ENCODE peak calls at places on chromosomes 4 and X, in eight cellular contexts. N is transverse colon; K is choroid plexus epithelial cell; U is hepatocyte; B is fibroblast of mammary gland; Y is fibroblast of the aortic adventitia; M is CD4-positive, alpha-beta memory T cell; Z is uterus. P is an unnamed sample.

GRCh38 chr4:46390353-46391058 is 578 bp upstream of the GABRA2 start:
- DNase-seq in B (no peak), M (no peak), N (no peak), Z (no peak), Y (no peak), K (peak), U (peak), P (no peak)

GRCh38 chr4:107863416-107863815 is 38.7 kb downstream of the SGMS2 start:
- DNase-seq in U (no peak), K (peak), Z (no peak), M (no peak), B (no peak), Y (no peak), N (no peak), P (peak)

GRCh38 chrX:84248226-84248625 is 60.2 kb upstream of the RPS6KA6 start:
- DNase-seq in U (no peak), M (no peak), Y (peak), Z (no peak), B (peak), N (no peak), K (peak), P (peak)

GRCh38 chr4:141119071-141119470 is 14.2 kb downstream of the RNF150 start:
- DNase-seq in N (no peak), M (no peak), U (no peak), Z (no peak), K (no peak), B (no peak), Y (no peak), P (no peak)

GRCh38 chr4:105060628-105061027 is 86.0 kb upstream of the TET2 start:
- DNase-seq in Z (no peak), M (no peak), Y (peak), N (no peak), B (peak), K (peak), U (no peak), P (no peak)

GRCh38 chr4:151475338-151475737 is 66.4 kb downstream of the FHIP1A start:
- DNase-seq in K (no peak), B (no peak), M (no peak), U (no peak), Z (no peak), Y (no peak), N (no peak), P (no peak)

GRCh38 chrX:136863826-136864225 is 16.7 kb downstream of the RBMX start:
- DNase-seq in U (no peak), N (no peak), Y (no peak), K (no peak), Z (no peak), M (no peak), B (no peak), P (no peak)

GRCh38 chr4:48388504-48389154 is 47.3 kb downstream of the SLAIN2 start:
- DNase-seq in M (no peak), K (peak), U (no peak), N (no peak), B (peak), Y (peak), Z (no peak), P (peak)

GRCh38 chr4:174714393-174715211 is 114.4 kb downstream of the GLRA3 start:
- DNase-seq in M (no peak), Y (peak), N (peak), Z (no peak), B (peak), U (peak), K (peak), P (peak)

GRCh38 chr4:164731827-164732474 is 22.0 kb upstream of the SMIM31 start:
- DNase-seq in Z (no peak), N (peak), U (peak), B (peak), Y (peak), K (peak), M (peak), P (peak)

GRCh38 chr4:42865572-42866189 is 26.8 kb upstream of the GRXCR1 start:
- DNase-seq in Y (peak), B (peak), K (peak), Z (peak), N (peak), U (peak), M (peak), P (peak)

GRCh38 chr4:8818063-8818881 is 53.4 kb downstream of the HMX1 start:
- DNase-seq in N (peak), U (no peak), Y (no peak), Z (no peak), K (no peak), M (no peak), B (no peak), P (no peak)

GRCh38 chrX:38941675-38942074 is 140.4 kb downstream of the MID1IP1 start:
- DNase-seq in N (no peak), Z (no peak), U (no peak), M (no peak), K (no peak), B (peak), Y (peak), P (peak)

GRCh38 chr4:48275247-48275646 is 5.6 kb upstream of the TEC start:
- DNase-seq in Y (peak), B (peak), M (no peak), K (peak), U (no peak), Z (no peak), N (no peak), P (peak)

GRCh38 chr4:22338806-22339205 is 177.1 kb downstream of the ADGRA3 start:
- DNase-seq in Y (no peak), B (no peak), M (no peak), U (no peak), K (no peak), N (no peak), Z (no peak), P (no peak)

DNA sequence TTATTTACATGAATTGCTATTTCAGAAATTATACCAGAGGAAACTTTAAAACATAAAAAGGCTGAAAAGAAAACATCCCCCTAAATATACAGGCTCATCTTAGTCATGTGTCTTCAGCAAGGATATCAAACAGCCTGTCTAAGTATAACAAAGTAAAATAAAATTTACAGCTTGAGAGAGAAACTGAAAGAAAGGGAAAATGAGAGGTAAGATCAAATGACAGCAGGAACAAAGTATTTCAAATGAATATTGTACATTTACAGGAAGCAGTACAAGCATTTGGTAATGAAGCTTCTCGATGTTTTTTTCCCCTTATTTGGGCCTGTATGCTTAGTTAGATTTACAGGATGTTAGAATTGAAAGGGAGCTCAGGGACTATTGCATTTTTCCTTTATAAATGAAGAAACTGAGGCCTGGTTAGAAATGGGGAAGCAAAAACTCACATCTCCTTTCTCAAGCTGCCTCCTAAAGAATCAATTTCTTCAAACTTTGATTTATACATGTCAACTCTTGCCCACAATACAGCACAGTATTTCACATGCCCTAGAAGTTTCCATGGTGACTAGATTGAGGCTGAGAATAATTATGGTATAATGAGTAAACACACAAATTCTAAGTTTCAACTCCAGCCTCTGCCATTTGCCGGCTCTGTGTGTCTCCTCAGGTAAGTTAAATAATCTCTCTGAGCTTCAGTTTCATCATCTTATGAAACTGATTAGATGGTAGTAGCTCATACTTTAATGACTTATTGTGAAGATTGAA is 29.3 kb downstream of the DAPP1 start:
- DNase-seq in M (peak), B (no peak), K (no peak), Z (no peak), U (no peak), Y (no peak), N (no peak), P (no peak)
- H3K4me3 ChIP-seq in M (no peak), B (no peak), K (no peak), Z (no peak), U (no peak), Y (no peak), N (no peak), P (no peak)

GRCh38 chr4:6269400-6269650 is 325 bp upstream of the WFS1 start:
- DNase-seq in Z (no peak), N (no peak), U (no peak), B (no peak), M (no peak), K (no peak), Y (no peak), P (no peak)

GRCh38 chr4:6270691-6271121 is 1.1 kb downstream of the WFS1 start:
- DNase-seq in M (no peak), B (peak), Y (peak), U (no peak), Z (no peak), N (no peak), K (peak), P (peak)

GRCh38 chr4:6269651-6270511 is at the start of gene WFS1:
- DNase-seq in Z (peak), M (peak), K (peak), Y (peak), U (peak), B (peak), N (peak), P (peak)

GRCh38 chr4:6267573-6267972 is 2.1 kb upstream of the WFS1 start:
- DNase-seq in M (no peak), Z (no peak), Y (no peak), B (no peak), U (no peak), K (peak), N (no peak), P (no peak)

GRCh38 chr4:6268650-6269399 is 825 bp upstream of the WFS1 start:
- DNase-seq in N (no peak), K (no peak), U (no peak), Y (no peak), Z (no peak), M (no peak), B (no peak), P (no peak)
- H3K4me3 ChIP-seq in N (peak), K (no peak), U (no peak), Y (peak), Z (no peak), M (no peak), B (peak), P (peak)

GRCh38 chrX:25755179-25755578 is 383.0 kb upstream of the MAGEB18 start:
- DNase-seq in M (no peak), U (no peak), K (no peak), N (no peak), Y (no peak), Z (no peak), B (no peak), P (no peak)

GRCh38 chrX:25754399-25754798 is 383.7 kb upstream of the MAGEB18 start:
- DNase-seq in N (no peak), Y (no peak), M (no peak), Z (no peak), U (no peak), B (no peak), K (no peak), P (no peak)
- H3K4me3 ChIP-seq in N (no peak), Y (no peak), M (no peak), Z (no peak), U (no peak), B (no peak), K (no peak), P (no peak)

DNA sequence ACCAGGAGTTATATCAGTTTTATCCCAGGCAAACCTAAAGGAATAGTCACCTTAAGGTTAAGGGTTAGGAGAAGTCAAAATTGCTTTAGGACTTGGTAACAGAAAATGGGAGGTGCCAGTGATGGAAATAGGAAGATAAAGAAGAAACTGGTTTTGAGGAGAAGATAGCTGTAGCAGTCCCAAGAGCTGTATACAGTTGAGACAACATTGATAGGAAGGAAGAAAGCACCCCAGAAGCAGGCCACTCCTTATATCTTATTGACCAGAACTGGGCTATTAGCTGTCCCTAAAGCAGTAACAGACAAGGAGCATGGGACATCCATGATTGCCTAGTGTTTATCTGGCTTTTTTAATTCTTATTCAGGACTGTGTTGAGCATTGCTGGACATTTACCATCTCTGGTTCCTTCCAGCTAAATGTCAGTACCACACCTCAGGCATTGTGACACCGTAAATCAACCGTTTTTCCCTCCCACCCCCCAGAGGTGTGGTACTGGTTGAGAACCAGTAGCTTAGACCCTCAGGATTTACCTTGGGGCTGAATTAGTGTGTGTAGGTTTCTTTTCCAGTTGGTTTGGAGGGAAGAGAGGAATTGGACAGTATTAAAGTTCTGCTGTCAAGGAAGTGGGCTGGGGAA is 2.0 kb upstream of the PGRMC2 start:
- DNase-seq in M (no peak), Y (no peak), K (no peak), B (no peak), Z (no peak), N (no peak), U (no peak), P (no peak)
- H3K4me3 ChIP-seq in M (no peak), Y (no peak), K (no peak), B (no peak), Z (no peak), N (no peak), U (no peak), P (peak)

GRCh38 chr4:121567748-121568147 is 129.0 kb downstream of the ANXA5 start:
- DNase-seq in Z (no peak), K (no peak), Y (no peak), B (no peak), M (no peak), N (no peak), U (no peak), P (no peak)

GRCh38 chr4:121562833-121563232 is 133.9 kb downstream of the ANXA5 start:
- DNase-seq in Y (no peak), M (no peak), Z (no peak), K (no peak), B (no peak), N (no peak), U (no peak), P (no peak)

GRCh38 chr4:121564840-121565375 is 131.9 kb downstream of the ANXA5 start:
- DNase-seq in B (no peak), Y (peak), N (no peak), K (peak), Z (no peak), M (no peak), U (no peak), P (peak)
- H3K4me3 ChIP-seq in B (no peak), Y (no peak), N (no peak), K (no peak), Z (no peak), M (no peak), U (no peak), P (no peak)

DNA sequence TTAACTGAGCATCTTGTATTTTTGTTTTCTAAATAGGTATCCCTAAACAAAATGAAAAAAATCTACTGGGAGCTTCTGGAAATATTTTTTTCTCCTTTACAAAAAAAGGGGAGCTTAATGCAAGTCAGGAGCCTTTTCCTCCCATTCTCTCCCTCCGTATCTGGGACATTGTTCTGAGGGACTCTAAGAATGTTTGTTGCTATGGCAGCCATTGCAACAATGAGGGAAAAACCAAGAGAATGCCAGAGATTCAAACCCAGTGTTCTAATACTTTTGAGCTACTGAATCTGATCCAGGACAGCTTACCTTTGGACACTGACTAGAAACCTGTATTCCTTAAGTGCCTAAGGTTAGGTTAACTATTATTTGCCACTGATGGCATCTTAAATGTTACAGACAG is 485.7 kb upstream of the HS3ST1 start:
- DNase-seq in Y (peak), N (no peak), U (no peak), Z (no peak), K (no peak), B (no peak), M (no peak), P (no peak)
- H3K4me3 ChIP-seq in Y (no peak), N (no peak), U (no peak), Z (no peak), K (no peak), B (no peak), M (no peak), P (no peak)

GRCh38 chrX:1535241-1536041 is 1.5 kb downstream of the P2RY8 start:
- DNase-seq in N (peak), M (peak), Y (no peak), B (no peak), Z (no peak), K (no peak), U (no peak), P (no peak)
- H3K4me3 ChIP-seq in N (peak), M (peak), Y (no peak), B (no peak), Z (no peak), K (no peak), U (no peak), P (no peak)

P was measured in adipocyte.